ENCODE peak calls at places on chromosomes 6 and 20, in four cellular contexts. N is breast epithelium, I is ACHN, C is GM23248. B is an unnamed sample.
A peak's percentile ranks its signal among the peaks of the same experiment; 100 is the strongest.

GRCh38 chr20:47816487-47817451 is 31.5 kb upstream of the SULF2 start:
- DNase-seq in N (no peak), I (no peak), C (no peak), B (no peak)

GRCh38 chr6:27242589-27243265 is 4.8 kb upstream of the PRSS16 start:
- DNase-seq in I (no peak), N (no peak), C (no peak), B (no peak)

GRCh38 chr6:108106261-108106660 is 31.7 kb upstream of the OSTM1 start:
- DNase-seq in N (no peak), C (no peak), I (no peak), B (no peak)

GRCh38 chr6:43749461-43749860 is 20.6 kb upstream of the VEGFA start:
- DNase-seq in N (no peak), C (no peak), I (no peak), B (no peak)

GRCh38 chr6:152571863-152572394 is 65.2 kb downstream of the SYNE1 start:
- DNase-seq in N (no peak), C (peak; percentile 9), I (no peak), B (no peak)

GRCh38 chr6:146990821-146991798 is 213.1 kb upstream of the STXBP5 start:
- DNase-seq in C (peak; percentile 64), I (no peak), N (no peak), B (no peak)

GRCh38 chr6:115540077-115540869 is 520.4 kb downstream of the FRK start:
- DNase-seq in C (no peak), N (no peak), I (no peak), B (no peak)

GRCh38 chr6:11771473-11772048 is 7.0 kb downstream of the ADTRP start:
- DNase-seq in N (no peak), C (peak; percentile 38), I (peak; percentile 25), B (no peak)

GRCh38 chr20:57671662-57672061 is 38.2 kb downstream of the PMEPA1 start:
- DNase-seq in I (no peak), C (peak; percentile 36), N (no peak), B (no peak)

GRCh38 chr6:138088307-138088744 is 18.9 kb downstream of the PERP start:
- DNase-seq in N (peak; percentile 44), C (peak; percentile 83), I (peak; percentile 15), B (peak; percentile 69)

GRCh38 chr20:44026932-44027685 is 112.5 kb downstream of the TOX2 start:
- DNase-seq in I (no peak), C (peak; percentile 53), N (no peak), B (peak; percentile 5)

GRCh38 chr20:3730803-3731370 is 1.6 kb upstream of the HSPA12B start:
- DNase-seq in I (no peak), C (peak; percentile 10), N (no peak), B (no peak)

GRCh38 chr6:165884813-165885765 is 222.0 kb upstream of the PDE10A start:
- DNase-seq in C (peak; percentile 86), I (peak; percentile 30), N (peak; percentile 52), B (peak; percentile 49)

GRCh38 chr6:11387702-11388101 is 149.8 kb upstream of the TMEM170B start:
- DNase-seq in C (no peak), I (no peak), N (no peak), B (no peak)

GRCh38 chr20:56795492-56795891 is 166.4 kb downstream of the TFAP2C start:
- DNase-seq in C (no peak), I (no peak), N (no peak), B (no peak)

GRCh38 chr20:61546641-61547040 is 294.6 kb downstream of the CDH4 start:
- DNase-seq in C (no peak), N (no peak), I (no peak), B (no peak)

GRCh38 chr20:48912065-48912464 is 9.4 kb upstream of the ARFGEF2 start:
- DNase-seq in I (no peak), C (no peak), N (no peak), B (no peak)

GRCh38 chr6:79420054-79420453 is 117.2 kb downstream of the LCA5 start:
- DNase-seq in N (no peak), I (no peak), C (no peak), B (no peak)

GRCh38 chr6:1595271-1596087 is 14.2 kb upstream of the FOXC1 start:
- DNase-seq in I (no peak), C (no peak), N (no peak), B (no peak)

GRCh38 chr6:15023448-15023847 is 222.4 kb upstream of the JARID2 start:
- DNase-seq in I (no peak), N (no peak), C (no peak), B (no peak)

B was measured in AG09319.